ENCODE peak calls at places on chromosomes 3 and 15, in seven cellular contexts. S, E, A, U, C, X and I are unnamed samples.

GRCh38 chr15:90036343-90036742 is 35.2 kb downstream of the ZNF710 start:
- DNase-seq in S (no peak), E (no peak), A (no peak), U (no peak), C (no peak), X (no peak), I (no peak)

GRCh38 chr15:38038659-38039442 is 104.4 kb downstream of the TMCO5A start:
- DNase-seq in S (peak; percentile 71), E (no peak), A (no peak), U (peak; percentile 94), C (peak; percentile 89), X (no peak), I (no peak)

GRCh38 chr3:179088306-179088705 is 16.7 kb upstream of the ZMAT3 start:
- DNase-seq in S (no peak), E (no peak), A (no peak), U (peak; percentile 12), C (no peak), X (no peak), I (no peak)

GRCh38 chr15:62391565-62392262 is 226.6 kb upstream of the C2CD4B start:
- DNase-seq in S (peak; percentile 64), E (no peak), A (no peak), U (no peak), C (peak; percentile 34), X (peak; percentile 63), I (peak; percentile 75)

GRCh38 chr3:100709840-100710235 is 544 bp downstream of the TFG start:
- DNase-seq in S (peak; percentile 47), E (no peak), A (peak; percentile 5), U (peak; percentile 31), C (peak; percentile 20), X (no peak), I (peak; percentile 63)

GRCh38 chr3:50674349-50675178 is at the start of gene DOCK3:
- DNase-seq in S (peak; percentile 40), E (no peak), A (peak; percentile 29), U (peak; percentile 29), C (peak; percentile 36), X (peak; percentile 49), I (no peak)

GRCh38 chr3:24154751-24155150 is 209.7 kb downstream of the NR1D2 start:
- DNase-seq in S (no peak), E (no peak), A (no peak), U (no peak), C (no peak), X (no peak), I (no peak)

GRCh38 chr3:48738926-48739616 is 22.1 kb upstream of the IP6K2 start:
- DNase-seq in S (no peak), E (no peak), A (no peak), U (no peak), C (no peak), X (peak; percentile 71), I (no peak)

GRCh38 chr3:187738089-187738399 is 7.2 kb downstream of the BCL6 start:
- DNase-seq in S (no peak), E (no peak), A (no peak), U (no peak), C (no peak), X (no peak), I (no peak)

GRCh38 chr15:70264014-70264492 is 166.3 kb upstream of the TLE3 start:
- DNase-seq in S (no peak), E (no peak), A (no peak), U (peak; percentile 29), C (no peak), X (no peak), I (no peak)

GRCh38 chr15:99106417-99107220 is 1.7 kb downstream of the SYNM start:
- DNase-seq in S (peak; percentile 98), E (no peak), A (no peak), U (no peak), C (peak; percentile 98), X (peak; percentile 66), I (no peak)

GRCh38 chr3:197404754-197405153 is 106.3 kb upstream of the DLG1 start:
- DNase-seq in S (no peak), E (no peak), A (no peak), U (no peak), C (no peak), X (no peak), I (no peak)

GRCh38 chr15:23647421-23648375 is at the start of gene MAGEL2:
- DNase-seq in S (no peak), E (no peak), A (no peak), U (no peak), C (no peak), X (no peak), I (no peak)

GRCh38 chr3:16192176-16192811 is 17.8 kb downstream of the GALNT15 start:
- DNase-seq in S (no peak), E (no peak), A (no peak), U (no peak), C (no peak), X (no peak), I (no peak)

GRCh38 chr3:56629044-56629443 is 54.0 kb downstream of the TASOR start:
- DNase-seq in S (no peak), E (no peak), A (no peak), U (no peak), C (no peak), X (no peak), I (no peak)

GRCh38 chr3:56630966-56631365 is 52.1 kb downstream of the TASOR start:
- DNase-seq in S (no peak), E (no peak), A (no peak), U (peak; percentile 12), C (peak; percentile 1), X (no peak), I (no peak)

GRCh38 chr3:56629451-56629850 is 53.6 kb downstream of the TASOR start:
- DNase-seq in S (no peak), E (no peak), A (no peak), U (no peak), C (no peak), X (no peak), I (no peak)

GRCh38 chr3:56633201-56633600 is 49.9 kb downstream of the TASOR start:
- DNase-seq in S (no peak), E (no peak), A (no peak), U (no peak), C (no peak), X (no peak), I (no peak)

GRCh38 chr3:56633602-56634371 is 49.3 kb downstream of the TASOR start:
- DNase-seq in S (no peak), E (no peak), A (no peak), U (no peak), C (no peak), X (peak; percentile 57), I (no peak)
- H3K36me3 ChIP-seq in S (peaks cover 3% of the 10 kb centered on the region), E (peaks cover 2% of the 10 kb centered on the region), A (peaks cover 20% of the 10 kb centered on the region), U (peaks cover 6% of the 10 kb centered on the region), C (peaks cover 35% of the 10 kb centered on the region), X (peaks cover 66% of the 10 kb centered on the region), I (peaks cover 29% of the 10 kb centered on the region)

GRCh38 chr3:14415501-14415900 is 13.1 kb downstream of the SLC6A6 start:
- DNase-seq in S (no peak), E (no peak), A (no peak), U (peak; percentile 32), C (peak; percentile 53), X (no peak), I (no peak)

GRCh38 chr3:14418670-14419250 is 16.4 kb downstream of the SLC6A6 start:
- DNase-seq in S (no peak), E (no peak), A (no peak), U (no peak), C (no peak), X (no peak), I (no peak)

GRCh38 chr3:14414841-14415464 is 12.5 kb downstream of the SLC6A6 start:
- DNase-seq in S (no peak), E (no peak), A (no peak), U (no peak), C (no peak), X (no peak), I (no peak)

GRCh38 chr3:14418259-14418658 is 15.9 kb downstream of the SLC6A6 start:
- DNase-seq in S (no peak), E (no peak), A (no peak), U (no peak), C (no peak), X (no peak), I (no peak)

GRCh38 chr3:14416453-14416852 is 14.0 kb downstream of the SLC6A6 start:
- DNase-seq in S (no peak), E (no peak), A (no peak), U (no peak), C (no peak), X (no peak), I (no peak)
- H3K36me3 ChIP-seq in S (no peaks in the 10 kb centered on the region), E (peaks cover 3% of the 10 kb centered on the region), A (peaks cover 5% of the 10 kb centered on the region), U (no peaks in the 10 kb centered on the region), C (peaks cover 38% of the 10 kb centered on the region), X (peaks cover 22% of the 10 kb centered on the region), I (peaks cover 6% of the 10 kb centered on the region)

GRCh38 chr15:64686130-64686735 is 89.2 kb downstream of the RBPMS2 start:
- DNase-seq in S (peak; percentile 80), E (peak; percentile 19), A (no peak), U (peak; percentile 45), C (peak; percentile 63), X (no peak), I (no peak)
- H3K36me3 ChIP-seq in S (peaks cover 26% of the 10 kb centered on the region), E (peaks cover 47% of the 10 kb centered on the region), A (peaks cover 61% of the 10 kb centered on the region), U (peaks cover 25% of the 10 kb centered on the region), C (peaks cover 74% of the 10 kb centered on the region), X (peaks cover 84% of the 10 kb centered on the region), I (peaks cover 52% of the 10 kb centered on the region)

GRCh38 chr3:185656321-185656840 is 70.3 kb downstream of the SENP2 start:
- DNase-seq in S (peak; percentile 99), E (no peak), A (no peak), U (peak; percentile 92), C (peak; percentile 99), X (peak; percentile 51), I (peak; percentile 90)

GRCh38 chr3:185657211-185657610 is 71.1 kb downstream of the SENP2 start:
- DNase-seq in S (no peak), E (no peak), A (no peak), U (no peak), C (no peak), X (no peak), I (no peak)

GRCh38 chr3:185653949-185654757 is 68.1 kb downstream of the SENP2 start:
- DNase-seq in S (no peak), E (no peak), A (no peak), U (no peak), C (no peak), X (no peak), I (no peak)

GRCh38 chr3:185654758-185655145 is 68.7 kb downstream of the SENP2 start:
- DNase-seq in S (no peak), E (no peak), A (no peak), U (no peak), C (no peak), X (no peak), I (no peak)

DNA sequence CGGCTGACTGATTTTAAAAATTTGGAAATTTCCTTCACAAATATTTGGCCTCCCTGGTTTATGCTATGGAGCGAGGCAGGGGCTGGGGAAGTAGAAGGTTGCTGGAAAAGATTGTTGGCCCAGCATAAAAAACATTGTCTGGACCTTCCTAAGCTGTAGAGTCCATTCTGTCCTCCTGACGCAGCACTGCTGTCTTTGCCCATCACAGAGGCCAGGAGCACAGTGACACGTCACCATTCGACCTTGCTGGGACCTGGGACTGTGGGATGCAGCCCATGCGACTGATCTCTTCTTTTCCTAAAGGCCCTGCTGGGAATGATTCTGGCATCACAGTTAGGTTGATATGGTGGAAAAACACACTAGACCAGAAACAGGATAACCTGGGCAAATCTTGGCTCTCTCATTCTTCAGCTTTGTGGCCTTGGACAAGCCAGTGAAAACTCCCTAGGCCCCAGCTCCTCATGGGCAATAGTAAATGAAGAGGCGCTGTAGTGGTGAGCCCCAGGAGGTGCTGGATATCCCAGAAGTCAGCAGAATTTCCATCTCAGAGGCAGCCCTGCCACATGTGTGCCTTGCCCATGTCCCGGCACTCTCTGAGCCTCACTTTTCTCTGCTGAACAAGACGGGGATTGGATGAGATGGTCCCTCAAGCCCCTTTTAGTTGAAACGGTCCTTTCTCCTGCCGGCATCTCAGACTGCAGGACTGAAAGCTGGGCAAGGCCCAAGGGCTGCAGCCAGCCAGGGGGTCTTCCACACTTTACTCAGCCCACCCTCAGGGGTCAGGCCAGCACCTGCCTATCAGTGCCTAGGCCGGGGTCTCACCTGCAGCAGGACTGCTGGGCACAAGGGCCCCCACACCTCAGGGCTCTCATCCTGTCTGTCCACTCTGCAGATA is 69.6 kb downstream of the SENP2 start:
- DNase-seq in S (no peak), E (no peak), A (no peak), U (no peak), C (no peak), X (no peak), I (no peak)
- H3K36me3 ChIP-seq in S (peaks cover 21% of the 10 kb centered on the region), E (peaks cover 30% of the 10 kb centered on the region), A (no peaks in the 10 kb centered on the region), U (peaks cover 25% of the 10 kb centered on the region), C (peaks cover 59% of the 10 kb centered on the region), X (no peaks in the 10 kb centered on the region), I (no peaks in the 10 kb centered on the region)